ENCODE peak calls at places on chromosomes 6 and 20, in eight cellular contexts. X is A172, C is Ammon's horn, P is Caco-2, R is iPS DF 19.7, S is NCI-H510A treated with DMSO at 0.1 percent for 48 hours, B is astrocyte of the spinal cord, J is SJSA1. N is an unnamed sample.

GRCh38 chr20:2053615-2054014 is 48.0 kb upstream of the STK35 start:
- DNase-seq in J (no peak), X (no peak), S (no peak), P (no peak), C (no peak), R (no peak), B (no peak), N (no peak)

GRCh38 chr20:53621482-53622246 is 28.0 kb upstream of the ZNF217 start:
- DNase-seq in C (no peak), P (peak), S (no peak), R (no peak), X (peak), B (peak), J (peak), N (peak)

GRCh38 chr6:119602215-119603178 is 252.9 kb upstream of the MAN1A1 start:
- DNase-seq in R (no peak), J (no peak), B (peak), S (no peak), P (no peak), C (no peak), X (peak), N (peak)

GRCh38 chr20:62977613-62978558 is 25.4 kb downstream of the SLC17A9 start:
- DNase-seq in R (no peak), X (peak), P (no peak), S (no peak), C (no peak), J (no peak), B (no peak), N (no peak)

GRCh38 chr6:72657798-72658197 is 35.9 kb downstream of the KCNQ5 start:
- DNase-seq in C (no peak), J (no peak), R (no peak), P (no peak), X (no peak), B (peak), S (no peak), N (peak)

GRCh38 chr6:32973144-32973854 is 4.9 kb downstream of the BRD2 start:
- DNase-seq in C (peak), B (no peak), J (peak), R (no peak), X (peak), P (no peak), S (no peak), N (no peak)

GRCh38 chr6:43835872-43836419 is 65.9 kb downstream of the VEGFA start:
- DNase-seq in C (no peak), X (no peak), P (no peak), S (no peak), B (no peak), R (no peak), J (no peak), N (no peak)

GRCh38 chr6:33294086-33294823 is 4.5 kb downstream of the RGL2 start:
- DNase-seq in R (no peak), S (no peak), X (no peak), J (no peak), B (no peak), C (no peak), P (no peak), N (no peak)